ENCODE peak calls at places on chromosomes 5 and 9, in nine cellular contexts. T, B, H, O, A, P, R, C and X are unnamed samples.
A peak's percentile ranks its signal among the peaks of the same experiment; 100 is the strongest.

GRCh38 chr5:22431406-22431805 is 421.7 kb downstream of the CDH12 start:
- DNase-seq in T (no peak), B (no peak), H (no peak), O (no peak), A (no peak), P (no peak), R (no peak), C (no peak), X (no peak)

GRCh38 chr5:55535199-55535905 is 588 bp upstream of the PLPP1 start:
- DNase-seq in T (no peak), B (no peak), H (no peak), O (no peak), A (no peak), P (no peak), R (no peak), C (no peak), X (no peak)

GRCh38 chr5:132480546-132481242 is 9.9 kb downstream of the IRF1 start:
- DNase-seq in T (no peak), B (no peak), H (no peak), O (no peak), A (no peak), P (no peak), R (no peak), C (no peak), X (no peak)

GRCh38 chr9:36603006-36603405 is 30.3 kb downstream of the MELK start:
- DNase-seq in T (no peak), B (no peak), H (no peak), O (no peak), A (peak; percentile 72), P (no peak), R (no peak), C (peak; percentile 41), X (no peak)

GRCh38 chr9:76818271-76818670 is 54.0 kb downstream of the PCA3 start:
- DNase-seq in T (peak; percentile 69), B (peak; percentile 92), H (peak; percentile 91), O (no peak), A (no peak), P (no peak), R (peak; percentile 91), C (peak; percentile 99), X (peak; percentile 97)

GRCh38 chr9:126488310-126488709 is 125.4 kb upstream of the LMX1B start:
- DNase-seq in T (no peak), B (no peak), H (no peak), O (no peak), A (no peak), P (no peak), R (no peak), C (no peak), X (no peak)

GRCh38 chr5:180366303-180366702 is 13.2 kb upstream of the GFPT2 start:
- DNase-seq in T (no peak), B (no peak), H (no peak), O (no peak), A (no peak), P (no peak), R (no peak), C (no peak), X (no peak)

GRCh38 chr9:127216888-127217217 is 47.7 kb upstream of the GARNL3 start:
- DNase-seq in T (no peak), B (no peak), H (no peak), O (no peak), A (no peak), P (no peak), R (no peak), C (no peak), X (no peak)

GRCh38 chr9:114006931-114007691 is 71.0 kb downstream of the AMBP start:
- DNase-seq in T (no peak), B (no peak), H (no peak), O (no peak), A (no peak), P (no peak), R (no peak), C (no peak), X (no peak)

GRCh38 chr9:98924971-98925820 is 18.5 kb upstream of the COL15A1 start:
- DNase-seq in T (no peak), B (no peak), H (no peak), O (no peak), A (no peak), P (no peak), R (no peak), C (no peak), X (no peak)

GRCh38 chr5:151595411-151595826 is 4.3 kb upstream of the FAT2 start:
- DNase-seq in T (no peak), B (no peak), H (no peak), O (no peak), A (no peak), P (no peak), R (no peak), C (no peak), X (no peak)

GRCh38 chr9:76658510-76659231 is 105.6 kb upstream of the PCA3 start:
- DNase-seq in T (no peak), B (peak; percentile 43), H (peak; percentile 74), O (peak; percentile 78), A (peak; percentile 62), P (peak; percentile 47), R (peak; percentile 46), C (peak; percentile 81), X (peak; percentile 60)

GRCh38 chr5:107196500-107196899 is 474.2 kb downstream of the EFNA5 start:
- DNase-seq in T (no peak), B (no peak), H (no peak), O (no peak), A (no peak), P (no peak), R (no peak), C (no peak), X (no peak)

GRCh38 chr9:129351058-129351641 is 173.1 kb upstream of the IER5L start:
- DNase-seq in T (no peak), B (no peak), H (no peak), O (no peak), A (no peak), P (peak; percentile 49), R (no peak), C (no peak), X (no peak)

GRCh38 chr5:142913728-142914338 is 143.7 kb downstream of the ARHGAP26 start:
- DNase-seq in T (no peak), B (no peak), H (no peak), O (no peak), A (no peak), P (no peak), R (peak; percentile 86), C (no peak), X (no peak)

GRCh38 chr9:16143947-16144890 is 591.4 kb downstream of the CCDC171 start:
- DNase-seq in T (no peak), B (no peak), H (no peak), O (no peak), A (no peak), P (no peak), R (peak; percentile 97), C (no peak), X (peak; percentile 95)

GRCh38 chr5:141872496-141873356 is 5.5 kb downstream of the PCDH1 start:
- DNase-seq in T (no peak), B (no peak), H (peak; percentile 18), O (no peak), A (no peak), P (no peak), R (no peak), C (no peak), X (no peak)

GRCh38 chr9:35236692-35237091 is 74.9 kb downstream of the UNC13B start:
- DNase-seq in T (peak; percentile 13), B (no peak), H (peak; percentile 11), O (peak; percentile 25), A (no peak), P (peak; percentile 24), R (no peak), C (no peak), X (no peak)

GRCh38 chr5:33806736-33807442 is 84.9 kb downstream of the ADAMTS12 start:
- DNase-seq in T (no peak), B (no peak), H (peak; percentile 29), O (no peak), A (no peak), P (no peak), R (peak; percentile 56), C (peak; percentile 86), X (peak; percentile 52)

GRCh38 chr5:119288364-119289047 is 67.3 kb upstream of the TNFAIP8 start:
- DNase-seq in T (no peak), B (no peak), H (no peak), O (no peak), A (no peak), P (no peak), R (peak; percentile 73), C (no peak), X (peak; percentile 79)

GRCh38 chr9:37997636-37998374 is 71.2 kb downstream of the SHB start:
- DNase-seq in T (no peak), B (no peak), H (peak; percentile 59), O (no peak), A (no peak), P (peak; percentile 33), R (no peak), C (no peak), X (no peak)

GRCh38 chr5:37769840-37770239 is 70.0 kb downstream of the GDNF start:
- DNase-seq in T (no peak), B (no peak), H (no peak), O (no peak), A (no peak), P (no peak), R (no peak), C (no peak), X (no peak)
- TF ChIP-seq CTCF in T (no peak), B (no peak), H (no peak), O (no peak), A (no peak), P (no peak), R (no peak), C (no peak), X (no peak)

GRCh38 chr5:126046996-126047395 is 376.2 kb upstream of the GRAMD2B start:
- DNase-seq in T (no peak), B (no peak), H (no peak), O (no peak), A (no peak), P (no peak), R (no peak), C (no peak), X (no peak)
- TF ChIP-seq CTCF in T (no peak), B (no peak), H (no peak), O (no peak), A (no peak), P (no peak), R (no peak), C (no peak), X (no peak)

GRCh38 chr5:89729623-89730390 is 679.7 kb downstream of the CETN3 start:
- DNase-seq in T (no peak), B (no peak), H (peak; percentile 15), O (peak; percentile 39), A (no peak), P (no peak), R (peak; percentile 38), C (peak; percentile 7), X (peak; percentile 8)
- TF ChIP-seq CTCF in T (no peak), B (peak; percentile 33), H (peak; percentile 45), O (peak; percentile 62), A (peak; percentile 6), P (no peak), R (peak; percentile 69), C (peak; percentile 23), X (peak; percentile 22)

DNA sequence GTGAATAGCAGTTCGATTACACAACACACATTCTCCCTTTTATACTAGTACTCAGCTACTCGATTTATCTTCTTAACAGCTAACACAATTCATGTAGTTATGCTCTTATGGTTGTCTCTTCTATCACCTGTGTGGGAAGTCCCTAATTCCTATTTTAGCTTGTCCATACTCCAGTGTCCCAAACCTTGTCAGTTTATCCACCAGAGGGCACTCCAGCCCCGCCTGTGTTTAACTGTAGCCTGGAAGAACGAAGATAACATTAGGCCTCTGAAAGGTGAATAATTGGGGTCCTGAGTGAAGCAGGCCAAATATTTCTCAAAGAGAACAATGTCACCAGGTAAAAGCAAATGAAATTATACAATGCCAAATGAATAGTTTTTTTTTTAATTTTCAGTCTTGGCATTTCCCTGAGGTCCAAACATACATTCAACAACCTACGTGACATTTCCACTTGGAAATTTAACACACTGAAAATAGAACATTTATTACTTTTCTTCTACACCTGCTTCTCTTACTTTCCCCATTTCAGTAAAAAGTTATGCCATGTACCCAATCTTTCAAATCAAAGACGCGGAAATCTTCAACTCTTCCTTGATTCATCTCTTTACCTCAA is 560.7 kb downstream of the HTR1A start:
- DNase-seq in T (peak; percentile 41), B (no peak), H (peak; percentile 77), O (peak; percentile 78), A (peak; percentile 7), P (peak; percentile 76), R (peak; percentile 38), C (peak; percentile 46), X (peak; percentile 77)
- TF ChIP-seq CTCF in T (peak; percentile 40), B (peak; percentile 78), H (peak; percentile 91), O (peak; percentile 94), A (peak; percentile 64), P (peak; percentile 80), R (peak; percentile 82), C (peak; percentile 83), X (peak; percentile 69)